ENCODE peak calls at places on chromosomes 2 and 18, in eight cellular contexts. One of them, this sample, is unnamed.

GRCh38 chr2:80112790-80113189 is 191.8 kb downstream of the LRRTM1 start:
- DNase-seq in dorsolateral prefrontal cortex: no peak
- DNase-seq in heart left ventricle: no peak
- DNase-seq in pancreas: no peak
- DNase-seq in OCI-LY7: no peak
- DNase-seq in lower lobe of right lung: no peak
- DNase-seq in kidney: no peak
- DNase-seq in tibial nerve: no peak
- DNase-seq in this sample: no peak

GRCh38 chr2:163604941-163605555 is 130.8 kb downstream of the FIGN start:
- DNase-seq in dorsolateral prefrontal cortex: no peak
- DNase-seq in heart left ventricle: no peak
- DNase-seq in pancreas: no peak
- DNase-seq in OCI-LY7: no peak
- DNase-seq in lower lobe of right lung: no peak
- DNase-seq in kidney: no peak
- DNase-seq in tibial nerve: no peak
- DNase-seq in this sample: no peak

GRCh38 chr18:31206787-31207381 is 44.2 kb upstream of the DSC1 start:
- DNase-seq in dorsolateral prefrontal cortex: no peak
- DNase-seq in heart left ventricle: peak
- DNase-seq in pancreas: peak
- DNase-seq in OCI-LY7: no peak
- DNase-seq in lower lobe of right lung: peak
- DNase-seq in kidney: peak
- DNase-seq in tibial nerve: no peak
- DNase-seq in this sample: no peak

GRCh38 chr2:181188605-181189004 is 208.2 kb downstream of the UBE2E3 start:
- DNase-seq in dorsolateral prefrontal cortex: no peak
- DNase-seq in heart left ventricle: no peak
- DNase-seq in pancreas: no peak
- DNase-seq in OCI-LY7: no peak
- DNase-seq in lower lobe of right lung: no peak
- DNase-seq in kidney: no peak
- DNase-seq in tibial nerve: no peak
- DNase-seq in this sample: no peak

GRCh38 chr2:66270247-66270646 is 164.7 kb upstream of the MEIS1 start:
- DNase-seq in dorsolateral prefrontal cortex: no peak
- DNase-seq in heart left ventricle: no peak
- DNase-seq in pancreas: no peak
- DNase-seq in OCI-LY7: no peak
- DNase-seq in lower lobe of right lung: no peak
- DNase-seq in kidney: no peak
- DNase-seq in tibial nerve: no peak
- DNase-seq in this sample: no peak

GRCh38 chr2:172395503-172395902 is 31.9 kb upstream of the ITGA6 start:
- DNase-seq in dorsolateral prefrontal cortex: no peak
- DNase-seq in heart left ventricle: peak
- DNase-seq in pancreas: no peak
- DNase-seq in OCI-LY7: no peak
- DNase-seq in lower lobe of right lung: no peak
- DNase-seq in kidney: no peak
- DNase-seq in tibial nerve: no peak
- DNase-seq in this sample: no peak

GRCh38 chr18:69528439-69528838 is 127.8 kb downstream of the DOK6 start:
- DNase-seq in dorsolateral prefrontal cortex: no peak
- DNase-seq in heart left ventricle: no peak
- DNase-seq in pancreas: no peak
- DNase-seq in OCI-LY7: no peak
- DNase-seq in lower lobe of right lung: no peak
- DNase-seq in kidney: no peak
- DNase-seq in tibial nerve: no peak
- DNase-seq in this sample: no peak

GRCh38 chr2:226227341-226227740 is 572.3 kb downstream of the IRS1 start:
- DNase-seq in dorsolateral prefrontal cortex: no peak
- DNase-seq in heart left ventricle: no peak
- DNase-seq in pancreas: no peak
- DNase-seq in OCI-LY7: no peak
- DNase-seq in lower lobe of right lung: no peak
- DNase-seq in kidney: no peak
- DNase-seq in tibial nerve: no peak
- DNase-seq in this sample: no peak

GRCh38 chr18:27723168-27723567 is 453.8 kb downstream of the CDH2 start:
- DNase-seq in dorsolateral prefrontal cortex: no peak
- DNase-seq in heart left ventricle: no peak
- DNase-seq in pancreas: no peak
- DNase-seq in OCI-LY7: no peak
- DNase-seq in lower lobe of right lung: no peak
- DNase-seq in kidney: no peak
- DNase-seq in tibial nerve: no peak
- DNase-seq in this sample: no peak
- H3K4me3 ChIP-seq in dorsolateral prefrontal cortex: no peak
- H3K4me3 ChIP-seq in heart left ventricle: no peak
- H3K4me3 ChIP-seq in pancreas: no peak
- H3K4me3 ChIP-seq in OCI-LY7: no peak
- H3K4me3 ChIP-seq in lower lobe of right lung: no peak
- H3K4me3 ChIP-seq in kidney: no peak
- H3K4me3 ChIP-seq in tibial nerve: no peak
- H3K4me3 ChIP-seq in this sample: no peak

DNA sequence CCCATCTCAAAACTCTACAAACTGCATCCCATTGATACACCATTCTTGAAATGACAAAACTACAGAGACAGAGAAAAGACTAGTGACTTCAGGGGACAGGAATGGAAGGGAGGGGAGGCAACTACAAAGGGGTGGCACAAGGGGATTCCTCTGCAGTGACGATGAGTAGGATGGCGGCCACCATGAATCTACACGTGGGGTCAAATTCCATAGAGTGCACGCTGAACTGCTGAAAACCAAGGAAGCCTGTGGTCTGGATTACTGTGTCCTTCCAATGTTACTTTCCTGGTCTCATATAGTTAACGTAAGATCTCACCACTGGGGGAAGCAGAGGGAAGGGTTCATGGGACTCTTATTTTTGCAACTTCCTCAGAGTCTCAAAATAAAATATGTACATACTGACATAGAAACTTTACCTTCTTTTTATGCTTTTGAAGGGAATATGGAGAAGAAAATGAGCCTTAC is 23.6 kb downstream of the COX7A2L start:
- DNase-seq in dorsolateral prefrontal cortex: no peak
- DNase-seq in heart left ventricle: no peak
- DNase-seq in pancreas: no peak
- DNase-seq in OCI-LY7: peak
- DNase-seq in lower lobe of right lung: no peak
- DNase-seq in kidney: no peak
- DNase-seq in tibial nerve: no peak
- DNase-seq in this sample: no peak
- TF ChIP-seq CTCF in dorsolateral prefrontal cortex: no peak
- TF ChIP-seq CTCF in heart left ventricle: no peak
- TF ChIP-seq CTCF in pancreas: no peak
- TF ChIP-seq CTCF in OCI-LY7: peak
- TF ChIP-seq CTCF in lower lobe of right lung: no peak
- TF ChIP-seq CTCF in kidney: no peak
- TF ChIP-seq CTCF in tibial nerve: no peak
- TF ChIP-seq CTCF in this sample: no peak

GRCh38 chr2:64941751-64942150 is 47.4 kb upstream of the SLC1A4 start:
- DNase-seq in dorsolateral prefrontal cortex: no peak
- DNase-seq in heart left ventricle: no peak
- DNase-seq in pancreas: no peak
- DNase-seq in OCI-LY7: no peak
- DNase-seq in lower lobe of right lung: peak
- DNase-seq in kidney: no peak
- DNase-seq in tibial nerve: no peak
- DNase-seq in this sample: no peak

GRCh38 chr2:64937341-64938230 is 51.6 kb upstream of the SLC1A4 start:
- DNase-seq in dorsolateral prefrontal cortex: no peak
- DNase-seq in heart left ventricle: peak
- DNase-seq in pancreas: peak
- DNase-seq in OCI-LY7: no peak
- DNase-seq in lower lobe of right lung: peak
- DNase-seq in kidney: peak
- DNase-seq in tibial nerve: no peak
- DNase-seq in this sample: no peak

GRCh38 chr2:64938607-64939285 is 50.5 kb upstream of the SLC1A4 start:
- DNase-seq in dorsolateral prefrontal cortex: no peak
- DNase-seq in heart left ventricle: no peak
- DNase-seq in pancreas: no peak
- DNase-seq in OCI-LY7: no peak
- DNase-seq in lower lobe of right lung: no peak
- DNase-seq in kidney: no peak
- DNase-seq in tibial nerve: no peak
- DNase-seq in this sample: no peak

GRCh38 chr2:64941143-64941542 is 48.1 kb upstream of the SLC1A4 start:
- DNase-seq in dorsolateral prefrontal cortex: no peak
- DNase-seq in heart left ventricle: no peak
- DNase-seq in pancreas: no peak
- DNase-seq in OCI-LY7: no peak
- DNase-seq in lower lobe of right lung: no peak
- DNase-seq in kidney: no peak
- DNase-seq in tibial nerve: no peak
- DNase-seq in this sample: no peak

DNA sequence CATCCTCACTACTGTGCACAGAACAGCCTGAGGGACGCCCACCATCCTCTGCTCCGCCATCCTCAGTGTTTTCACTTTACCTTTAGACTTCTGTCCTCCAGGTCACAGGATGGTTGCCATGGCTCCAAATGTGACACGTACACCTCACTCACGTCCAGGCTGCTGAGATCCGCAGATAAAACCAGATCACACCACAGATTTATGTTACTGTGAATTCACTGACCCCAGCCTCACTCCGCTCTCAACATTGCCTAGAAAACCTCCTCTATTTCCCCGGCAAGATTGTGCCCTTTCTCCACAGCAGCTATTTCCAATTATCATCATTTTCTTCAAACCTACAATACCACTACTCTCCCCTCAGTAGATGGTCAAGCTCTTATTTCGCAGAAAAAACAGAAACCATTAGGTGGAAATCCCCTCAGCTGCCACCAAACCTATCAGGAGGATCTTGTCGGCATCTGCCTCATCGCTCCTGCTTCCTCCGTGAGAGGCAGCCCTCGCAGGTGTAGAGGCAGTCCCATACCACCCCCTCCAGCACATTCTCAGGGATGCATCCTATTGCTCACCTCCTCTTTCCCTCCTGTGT is 49.8 kb upstream of the SLC1A4 start:
- DNase-seq in dorsolateral prefrontal cortex: no peak
- DNase-seq in heart left ventricle: no peak
- DNase-seq in pancreas: no peak
- DNase-seq in OCI-LY7: peak
- DNase-seq in lower lobe of right lung: no peak
- DNase-seq in kidney: no peak
- DNase-seq in tibial nerve: no peak
- DNase-seq in this sample: no peak
- H3K4me3 ChIP-seq in dorsolateral prefrontal cortex: no peak
- H3K4me3 ChIP-seq in heart left ventricle: no peak
- H3K4me3 ChIP-seq in pancreas: no peak
- H3K4me3 ChIP-seq in OCI-LY7: peak
- H3K4me3 ChIP-seq in lower lobe of right lung: no peak
- H3K4me3 ChIP-seq in kidney: no peak
- H3K4me3 ChIP-seq in tibial nerve: no peak
- H3K4me3 ChIP-seq in this sample: no peak

GRCh38 chr18:48028716-48029115 is 98.3 kb upstream of the SMAD2 start:
- DNase-seq in dorsolateral prefrontal cortex: no peak
- DNase-seq in heart left ventricle: no peak
- DNase-seq in pancreas: no peak
- DNase-seq in OCI-LY7: no peak
- DNase-seq in lower lobe of right lung: peak
- DNase-seq in kidney: peak
- DNase-seq in tibial nerve: no peak
- DNase-seq in this sample: no peak

GRCh38 chr18:48029296-48029986 is 99.0 kb upstream of the SMAD2 start:
- DNase-seq in dorsolateral prefrontal cortex: no peak
- DNase-seq in heart left ventricle: no peak
- DNase-seq in pancreas: no peak
- DNase-seq in OCI-LY7: no peak
- DNase-seq in lower lobe of right lung: peak
- DNase-seq in kidney: peak
- DNase-seq in tibial nerve: no peak
- DNase-seq in this sample: no peak

GRCh38 chr18:48027401-48027931 is 97.0 kb upstream of the SMAD2 start:
- DNase-seq in dorsolateral prefrontal cortex: no peak
- DNase-seq in heart left ventricle: no peak
- DNase-seq in pancreas: no peak
- DNase-seq in OCI-LY7: no peak
- DNase-seq in lower lobe of right lung: peak
- DNase-seq in kidney: peak
- DNase-seq in tibial nerve: no peak
- DNase-seq in this sample: no peak

GRCh38 chr18:48026216-48026615 is 95.8 kb upstream of the SMAD2 start:
- DNase-seq in dorsolateral prefrontal cortex: no peak
- DNase-seq in heart left ventricle: no peak
- DNase-seq in pancreas: no peak
- DNase-seq in OCI-LY7: no peak
- DNase-seq in lower lobe of right lung: peak
- DNase-seq in kidney: peak
- DNase-seq in tibial nerve: no peak
- DNase-seq in this sample: no peak

GRCh38 chr18:48028081-48028480 is 97.6 kb upstream of the SMAD2 start:
- DNase-seq in dorsolateral prefrontal cortex: no peak
- DNase-seq in heart left ventricle: no peak
- DNase-seq in pancreas: no peak
- DNase-seq in OCI-LY7: no peak
- DNase-seq in lower lobe of right lung: peak
- DNase-seq in kidney: peak
- DNase-seq in tibial nerve: no peak
- DNase-seq in this sample: no peak
- TF ChIP-seq CTCF in dorsolateral prefrontal cortex: no peak
- TF ChIP-seq CTCF in heart left ventricle: no peak
- TF ChIP-seq CTCF in pancreas: no peak
- TF ChIP-seq CTCF in OCI-LY7: no peak
- TF ChIP-seq CTCF in lower lobe of right lung: no peak
- TF ChIP-seq CTCF in kidney: no peak
- TF ChIP-seq CTCF in tibial nerve: no peak
- TF ChIP-seq CTCF in this sample: no peak

GRCh38 chr18:48408111-48408726 is 964 bp downstream of the ZBTB7C start:
- DNase-seq in dorsolateral prefrontal cortex: no peak
- DNase-seq in heart left ventricle: no peak
- DNase-seq in pancreas: no peak
- DNase-seq in OCI-LY7: no peak
- DNase-seq in lower lobe of right lung: peak
- DNase-seq in kidney: no peak
- DNase-seq in tibial nerve: peak
- DNase-seq in this sample: no peak
- H3K4me3 ChIP-seq in dorsolateral prefrontal cortex: peak
- H3K4me3 ChIP-seq in heart left ventricle: peak
- H3K4me3 ChIP-seq in pancreas: peak
- H3K4me3 ChIP-seq in OCI-LY7: no peak
- H3K4me3 ChIP-seq in lower lobe of right lung: peak
- H3K4me3 ChIP-seq in kidney: peak
- H3K4me3 ChIP-seq in tibial nerve: peak
- H3K4me3 ChIP-seq in this sample: no peak